ENCODE peak calls at places on chromosome 5, in ten cellular contexts. N is neural progenitor cell; Z is CD8-positive, alpha-beta memory T cell; B is adrenal gland; C is stomach; H is aorta; I is IMR-90; D is uterus; O is cardiac muscle cell; E is PC-9. Q is an unnamed sample. For H3K36me3 and H3K27me3, the result is how much of the 10 kb centered on the place peaks cover.

GRCh38 chr5:125189451-125190051 is 443.1 kb upstream of the ZNF608 start:
- DNase-seq in H (no peak), D (no peak), I (peak), O (peak), B (no peak), N (no peak), E (no peak), C (no peak), Z (no peak), Q (no peak)

GRCh38 chr5:2383678-2384025 is 367.8 kb downstream of the IRX2 start:
- DNase-seq in Z (no peak), E (no peak), H (no peak), B (no peak), D (no peak), I (no peak), O (no peak), C (no peak), N (no peak), Q (no peak)

GRCh38 chr5:98341038-98341710 is 432.3 kb upstream of the RGMB start:
- DNase-seq in D (no peak), H (no peak), N (no peak), E (no peak), O (peak), Z (no peak), I (peak), C (no peak), B (no peak), Q (no peak)

GRCh38 chr5:40991981-40992559 is 79.1 kb downstream of the MROH2B start:
- DNase-seq in E (no peak), O (peak), D (no peak), H (no peak), C (no peak), B (no peak), N (no peak), I (no peak), Z (no peak), Q (no peak)

GRCh38 chr5:59174248-59174844 is 591.5 kb downstream of the RAB3C start:
- DNase-seq in C (no peak), H (no peak), N (peak), B (peak), D (no peak), Z (peak), O (peak), I (peak), E (peak), Q (peak)

GRCh38 chr5:77076961-77077820 is 9.9 kb downstream of the ZBED3 start:
- DNase-seq in B (peak), O (peak), H (peak), C (peak), D (peak), N (peak), E (no peak), I (peak), Z (peak), Q (peak)

GRCh38 chr5:141465351-141465750 is 10.4 kb upstream of the PCDHGC3 start:
- DNase-seq in I (peak), N (no peak), C (no peak), E (no peak), H (no peak), O (peak), Z (no peak), D (no peak), B (no peak), Q (no peak)

GRCh38 chr5:136656811-136657210 is 291.5 kb upstream of the TRPC7 start:
- DNase-seq in N (no peak), H (no peak), O (peak), C (no peak), B (no peak), I (peak), D (no peak), Z (no peak), E (peak), Q (peak)

GRCh38 chr5:9545959-9546851 is at the start of gene SEMA5A:
- DNase-seq in N (peak), H (peak), B (peak), Z (peak), E (peak), O (peak), D (peak), I (peak), C (peak), Q (peak)

GRCh38 chr5:112703866-112704820 is 33.5 kb upstream of the APC start:
- DNase-seq in O (peak), C (no peak), B (peak), I (peak), H (peak), D (no peak), Z (no peak), E (no peak), N (no peak), Q (peak)

GRCh38 chr5:135020111-135020895 is 13.7 kb downstream of the PITX1 start:
- DNase-seq in E (no peak), B (no peak), Z (no peak), I (no peak), H (no peak), C (peak), D (no peak), N (no peak), O (no peak), Q (no peak)

GRCh38 chr5:98455660-98456059 is 317.8 kb upstream of the RGMB start:
- DNase-seq in I (peak), O (peak), H (no peak), N (no peak), B (no peak), D (no peak), Z (no peak), C (no peak), E (no peak), Q (peak)

GRCh38 chr5:176899296-176899891 is at the start of gene HK3:
- DNase-seq in C (no peak), D (no peak), E (no peak), B (peak), H (peak), Z (no peak), N (no peak), O (no peak), I (no peak), Q (no peak)

GRCh38 chr5:159155960-159156359 is 53.4 kb downstream of the RNF145 start:
- DNase-seq in Z (no peak), H (no peak), I (no peak), B (no peak), E (no peak), C (no peak), N (no peak), O (no peak), D (no peak), Q (no peak)

GRCh38 chr5:159156426-159156835 is 52.9 kb downstream of the RNF145 start:
- DNase-seq in B (no peak), O (no peak), H (no peak), N (no peak), Z (no peak), C (no peak), E (no peak), D (no peak), I (no peak), Q (no peak)

GRCh38 chr5:159157552-159157951 is 51.8 kb downstream of the RNF145 start:
- DNase-seq in E (no peak), I (no peak), O (no peak), Z (no peak), C (no peak), B (no peak), H (no peak), N (no peak), D (no peak), Q (no peak)

GRCh38 chr5:159161361-159162214 is 47.8 kb downstream of the RNF145 start:
- DNase-seq in D (no peak), O (no peak), E (no peak), I (peak), N (no peak), C (no peak), B (no peak), H (no peak), Z (no peak), Q (no peak)

GRCh38 chr5:159156839-159157238 is 52.5 kb downstream of the RNF145 start:
- DNase-seq in I (peak), C (no peak), O (peak), E (peak), D (no peak), H (no peak), Z (peak), N (peak), B (peak), Q (peak)
- H3K36me3 ChIP-seq in I (under half), C (half or more), O (under half), E (under half), D (under half), H (under half), Z (under half), N (under half), B (under half), Q (half or more)

DNA sequence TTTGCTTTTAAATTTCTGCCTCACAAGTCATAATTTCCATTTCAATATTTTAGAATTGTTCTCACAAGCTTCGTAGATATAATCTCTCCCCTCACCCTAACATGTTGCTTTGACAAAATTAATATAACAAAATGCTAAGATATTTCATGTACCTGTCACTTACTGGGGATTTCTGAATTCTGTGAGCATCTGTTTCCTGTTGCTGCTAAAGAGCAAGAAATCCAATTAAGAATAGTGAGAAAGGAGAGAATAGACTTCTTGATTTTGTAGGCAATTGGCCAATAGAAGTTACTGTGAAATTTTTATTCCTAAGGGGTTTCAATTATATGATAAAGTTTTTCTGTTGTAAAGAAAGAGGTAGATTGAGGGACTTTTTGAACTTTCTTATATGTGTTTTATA is 796.5 kb upstream of the ARRDC3 start:
- DNase-seq in H (no peak), E (no peak), B (no peak), I (no peak), Z (no peak), C (no peak), D (no peak), N (no peak), O (no peak), Q (no peak)
- H3K4me3 ChIP-seq in H (no peak), E (no peak), B (no peak), I (no peak), Z (no peak), C (no peak), D (no peak), N (no peak), O (no peak), Q (no peak)

DNA sequence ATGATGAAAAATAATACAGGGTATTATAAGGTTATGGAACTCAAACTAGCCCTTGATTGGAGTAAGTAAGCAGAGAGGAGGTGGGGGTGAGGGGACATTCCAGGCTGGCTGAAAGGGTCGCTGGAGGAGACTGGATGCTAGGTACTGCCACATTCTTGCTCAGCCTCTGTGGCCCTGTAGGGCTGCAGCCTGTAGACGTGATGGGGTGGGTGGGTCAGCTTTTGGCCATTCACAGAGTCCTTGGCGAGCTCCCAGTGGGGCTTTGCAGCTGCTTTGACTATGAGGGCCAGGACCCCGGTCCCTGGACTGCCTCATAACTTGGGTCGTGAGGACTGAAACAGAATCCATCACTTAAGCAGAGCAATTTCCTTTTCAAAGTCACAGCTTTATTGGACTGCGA is 4.2 kb upstream of the GDNF start:
- DNase-seq in C (no peak), N (peak), D (no peak), B (no peak), Z (no peak), I (no peak), O (no peak), H (no peak), E (no peak), Q (no peak)
- H3K27me3 ChIP-seq in C (under half), N (under half), D (under half), B (under half), Z (under half), I (under half), O (under half), H (under half), E (under half), Q (under half)

GRCh38 chr5:173747876-173748275 is 131.4 kb upstream of the BOD1 start:
- DNase-seq in I (no peak), N (no peak), C (no peak), E (no peak), B (no peak), H (no peak), D (no peak), Z (no peak), O (no peak), Q (no peak)
- H3K36me3 ChIP-seq in I (under half), N (under half), C (under half), E (under half), B (under half), H (under half), D (under half), Z (under half), O (under half), Q (under half)

GRCh38 chr5:150143725-150144058 is 12.0 kb downstream of the PDGFRB start:
- DNase-seq in O (peak), H (no peak), I (no peak), N (no peak), B (no peak), D (peak), E (no peak), C (no peak), Z (no peak), Q (no peak)

GRCh38 chr5:150142800-150143724 is 12.6 kb downstream of the PDGFRB start:
- DNase-seq in D (peak), C (no peak), Z (no peak), N (no peak), B (peak), I (peak), H (peak), E (peak), O (peak), Q (peak)

GRCh38 chr5:150146235-150146634 is 9.4 kb downstream of the PDGFRB start:
- DNase-seq in C (no peak), O (no peak), B (no peak), D (no peak), Z (no peak), E (no peak), N (no peak), I (no peak), H (no peak), Q (no peak)

GRCh38 chr5:150144876-150145275 is 10.8 kb downstream of the PDGFRB start:
- DNase-seq in O (peak), E (no peak), B (no peak), I (peak), C (no peak), Z (no peak), D (no peak), N (no peak), H (no peak), Q (no peak)

GRCh38 chr5:150144211-150144801 is 11.3 kb downstream of the PDGFRB start:
- DNase-seq in Z (no peak), D (peak), B (peak), E (no peak), O (peak), C (no peak), H (peak), N (no peak), I (peak), Q (no peak)
- H3K4me3 ChIP-seq in Z (no peak), D (peak), B (no peak), E (no peak), O (no peak), C (no peak), H (no peak), N (no peak), I (no peak), Q (no peak)

DNA sequence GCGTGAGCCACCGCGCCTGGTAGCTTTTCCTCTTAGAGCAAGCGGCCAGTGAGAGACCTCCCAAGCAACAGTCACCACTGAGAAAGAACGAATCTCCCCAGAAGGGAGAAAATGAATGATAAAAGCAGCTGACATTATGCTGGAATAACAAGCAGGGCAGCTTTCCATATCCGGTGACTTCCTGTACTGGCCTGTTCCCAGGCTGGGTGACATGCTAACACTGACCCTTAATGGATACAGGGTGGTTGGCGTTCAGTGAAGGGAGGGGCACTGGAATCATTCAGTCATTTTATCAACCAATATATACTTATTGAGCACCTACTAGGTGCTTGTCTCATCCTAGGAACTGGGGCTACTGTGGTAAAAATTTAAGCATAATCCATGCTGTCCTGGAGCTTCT is 357.3 kb upstream of the PANK3 start:
- DNase-seq in H (no peak), D (no peak), B (no peak), E (no peak), N (no peak), O (no peak), Z (no peak), C (no peak), I (no peak), Q (no peak)
- H3K27me3 ChIP-seq in H (under half), D (under half), B (under half), E (half or more), N (under half), O (under half), Z (under half), C (under half), I (under half), Q (under half)

GRCh38 chr5:68279960-68280359 is 64.4 kb downstream of the PIK3R1 start:
- DNase-seq in N (no peak), O (no peak), E (no peak), D (no peak), I (no peak), Z (peak), H (no peak), B (no peak), C (no peak), Q (no peak)
- H3K36me3 ChIP-seq in N (under half), O (under half), E (under half), D (under half), I (under half), Z (under half), H (under half), B (under half), C (half or more), Q (under half)

GRCh38 chr5:146883496-146883895 is 4.9 kb upstream of the PPP2R2B start:
- DNase-seq in D (no peak), N (no peak), Z (no peak), B (no peak), H (no peak), E (no peak), C (no peak), I (no peak), O (no peak), Q (no peak)

GRCh38 chr5:146877783-146878470 is 630 bp downstream of the PPP2R2B start:
- DNase-seq in Z (peak), I (no peak), E (no peak), H (peak), D (peak), B (no peak), N (peak), C (no peak), O (peak), Q (peak)

GRCh38 chr5:146880985-146881384 is 2.4 kb upstream of the PPP2R2B start:
- DNase-seq in N (no peak), D (no peak), I (no peak), O (no peak), H (no peak), C (no peak), Z (no peak), B (no peak), E (no peak), Q (no peak)

GRCh38 chr5:146877178-146877681 is 1.3 kb downstream of the PPP2R2B start:
- DNase-seq in H (no peak), B (no peak), I (no peak), D (no peak), C (no peak), N (no peak), Z (no peak), O (no peak), E (no peak), Q (no peak)

GRCh38 chr5:146878471-146879172 is at the start of gene PPP2R2B:
- DNase-seq in B (no peak), E (no peak), Z (peak), O (peak), N (peak), C (peak), I (peak), H (peak), D (peak), Q (peak)
- H3K4me3 ChIP-seq in B (peak), E (no peak), Z (peak), O (peak), N (peak), C (peak), I (no peak), H (peak), D (peak), Q (peak)

DNA sequence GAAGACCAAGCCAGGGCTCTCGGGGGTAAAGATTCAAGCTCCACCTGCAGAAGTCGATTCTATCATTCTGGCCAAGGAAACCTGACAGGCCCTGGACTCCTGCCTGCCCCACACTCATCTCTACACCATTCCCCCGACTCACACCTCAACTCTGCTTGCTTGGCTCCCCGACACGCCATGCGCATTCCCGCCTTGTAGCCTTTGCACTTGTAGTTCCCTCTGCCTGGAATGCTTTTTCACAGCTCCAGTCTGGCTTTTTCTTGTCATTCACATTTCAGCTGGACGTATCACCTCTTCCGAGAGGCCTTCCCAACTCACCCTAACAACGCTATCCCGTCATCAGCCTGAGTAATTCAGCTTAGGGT is 28.7 kb upstream of the HAND1 start:
- DNase-seq in Z (no peak), E (no peak), B (no peak), I (no peak), H (no peak), C (no peak), O (no peak), N (no peak), D (no peak), Q (no peak)
- H3K27me3 ChIP-seq in Z (under half), E (under half), B (under half), I (half or more), H (under half), C (under half), O (under half), N (under half), D (under half), Q (under half)

GRCh38 chr5:109364977-109365376 is 44.8 kb downstream of the PJA2 start:
- DNase-seq in E (no peak), Z (no peak), C (no peak), N (no peak), H (no peak), B (no peak), O (no peak), I (no peak), D (no peak), Q (no peak)
- H3K36me3 ChIP-seq in E (under half), Z (under half), C (half or more), N (half or more), H (under half), B (under half), O (under half), I (under half), D (under half), Q (half or more)